ENCODE peak calls at places on chromosomes 4 and X, in eight cellular contexts. One of them, this sample, is unnamed.

GRCh38 chr4:17218801-17219200 is 293.1 kb downstream of the QDPR start:
- DNase-seq in ovary: no peak
- DNase-seq in amniotic stem cell: no peak
- DNase-seq in LoVo: no peak
- DNase-seq in upper lobe of right lung: no peak
- DNase-seq in ELR: no peak
- DNase-seq in heart right ventricle: no peak
- DNase-seq in iris pigment epithelial cell: no peak
- DNase-seq in this sample: no peak

GRCh38 chr4:110211007-110211769 is 12.8 kb upstream of the ELOVL6 start:
- DNase-seq in ovary: no peak
- DNase-seq in amniotic stem cell: peak
- DNase-seq in LoVo: peak
- DNase-seq in upper lobe of right lung: no peak
- DNase-seq in ELR: peak
- DNase-seq in heart right ventricle: no peak
- DNase-seq in iris pigment epithelial cell: peak
- DNase-seq in this sample: no peak

GRCh38 chrX:136170109-136170800 is 22.9 kb downstream of the FHL1 start:
- DNase-seq in ovary: no peak
- DNase-seq in amniotic stem cell: peak
- DNase-seq in LoVo: no peak
- DNase-seq in upper lobe of right lung: no peak
- DNase-seq in ELR: peak
- DNase-seq in heart right ventricle: peak
- DNase-seq in iris pigment epithelial cell: peak
- DNase-seq in this sample: no peak

GRCh38 chrX:129823115-129823514 is 20.6 kb downstream of the ZDHHC9 start:
- DNase-seq in ovary: peak
- DNase-seq in amniotic stem cell: no peak
- DNase-seq in LoVo: no peak
- DNase-seq in upper lobe of right lung: no peak
- DNase-seq in ELR: peak
- DNase-seq in heart right ventricle: peak
- DNase-seq in iris pigment epithelial cell: peak
- DNase-seq in this sample: no peak

GRCh38 chr4:173334891-173335754 is 965 bp upstream of the HMGB2 start:
- DNase-seq in ovary: peak
- DNase-seq in amniotic stem cell: peak
- DNase-seq in LoVo: peak
- DNase-seq in upper lobe of right lung: peak
- DNase-seq in ELR: peak
- DNase-seq in heart right ventricle: peak
- DNase-seq in iris pigment epithelial cell: peak
- DNase-seq in this sample: peak

GRCh38 chr4:140013088-140013487 is 140.9 kb downstream of the MAML3 start:
- DNase-seq in ovary: no peak
- DNase-seq in amniotic stem cell: no peak
- DNase-seq in LoVo: no peak
- DNase-seq in upper lobe of right lung: no peak
- DNase-seq in ELR: no peak
- DNase-seq in heart right ventricle: no peak
- DNase-seq in iris pigment epithelial cell: no peak
- DNase-seq in this sample: no peak

GRCh38 chrX:154043003-154043402 is 23.3 kb upstream of the IRAK1 start:
- DNase-seq in ovary: no peak
- DNase-seq in amniotic stem cell: no peak
- DNase-seq in LoVo: no peak
- DNase-seq in upper lobe of right lung: no peak
- DNase-seq in ELR: peak
- DNase-seq in heart right ventricle: no peak
- DNase-seq in iris pigment epithelial cell: peak
- DNase-seq in this sample: no peak

GRCh38 chr4:147325566-147325965 is 155.3 kb upstream of the EDNRA start:
- DNase-seq in ovary: no peak
- DNase-seq in amniotic stem cell: no peak
- DNase-seq in LoVo: no peak
- DNase-seq in upper lobe of right lung: no peak
- DNase-seq in ELR: no peak
- DNase-seq in heart right ventricle: no peak
- DNase-seq in iris pigment epithelial cell: no peak
- DNase-seq in this sample: no peak

GRCh38 chr4:188037003-188037713 is 41.6 kb downstream of the ZFP42 start:
- DNase-seq in ovary: no peak
- DNase-seq in amniotic stem cell: no peak
- DNase-seq in LoVo: no peak
- DNase-seq in upper lobe of right lung: no peak
- DNase-seq in ELR: no peak
- DNase-seq in heart right ventricle: no peak
- DNase-seq in iris pigment epithelial cell: no peak
- DNase-seq in this sample: no peak

This sample was measured in DMS 273 treated with DMSO at 0.1 percent for 48 hours.